ENCODE peak calls at places on chromosomes 13 and 19, in four cellular contexts. O, K, T and M are unnamed samples.

GRCh38 chr13:36571444-36571843 is 102.4 kb upstream of the SERTM1 start:
- DNase-seq in O (no peak), K (no peak), T (no peak), M (no peak)

GRCh38 chr13:41177616-41178015 is 16.8 kb downstream of the KBTBD7 start:
- DNase-seq in O (no peak), K (no peak), T (no peak), M (no peak)

GRCh38 chr13:35475131-35475959 is 1.1 kb downstream of the MAB21L1 start:
- DNase-seq in O (peak), K (peak), T (no peak), M (no peak)

GRCh38 chr13:57569981-57570380 is 61.6 kb upstream of the PCDH17 start:
- DNase-seq in O (no peak), K (no peak), T (no peak), M (no peak)

GRCh38 chr13:55062662-55063061 is 2034.0 kb downstream of the OLFM4 start:
- DNase-seq in O (no peak), K (no peak), T (no peak), M (no peak)

GRCh38 chr13:50222569-50223332 is 207.5 kb downstream of the KCNRG start:
- DNase-seq in O (peak), K (no peak), T (no peak), M (no peak)

GRCh38 chr13:45695198-45695730 is 6.9 kb upstream of the CBY2 start:
- DNase-seq in O (no peak), K (no peak), T (peak), M (no peak)

GRCh38 chr13:64453831-64454230 is 2776.3 kb downstream of the PCDH9 start:
- DNase-seq in O (peak), K (peak), T (no peak), M (no peak)

GRCh38 chr13:58437436-58437835 is 805.9 kb downstream of the PCDH17 start:
- DNase-seq in O (no peak), K (no peak), T (no peak), M (no peak)

GRCh38 chr13:44903596-44903995 is 85.7 kb downstream of the NUFIP1 start:
- DNase-seq in O (peak), K (no peak), T (no peak), M (no peak)

GRCh38 chr19:13839938-13840750 is 36.8 kb upstream of the NANOS3 start:
- DNase-seq in O (peak), K (no peak), T (no peak), M (peak)

GRCh38 chr19:18058208-18059009 is 28.3 kb downstream of the IL12RB1 start:
- DNase-seq in O (peak), K (peak), T (no peak), M (peak)

GRCh38 chr19:55247621-55248099 is 11.2 kb downstream of the PPP6R1 start:
- DNase-seq in O (no peak), K (peak), T (no peak), M (peak)

GRCh38 chr13:22489771-22490170 is 691.0 kb upstream of the SGCG start:
- DNase-seq in O (no peak), K (no peak), T (no peak), M (no peak)

GRCh38 chr13:29502391-29503008 is 93.0 kb downstream of the SLC7A1 start:
- DNase-seq in O (no peak), K (no peak), T (no peak), M (no peak)

DNA sequence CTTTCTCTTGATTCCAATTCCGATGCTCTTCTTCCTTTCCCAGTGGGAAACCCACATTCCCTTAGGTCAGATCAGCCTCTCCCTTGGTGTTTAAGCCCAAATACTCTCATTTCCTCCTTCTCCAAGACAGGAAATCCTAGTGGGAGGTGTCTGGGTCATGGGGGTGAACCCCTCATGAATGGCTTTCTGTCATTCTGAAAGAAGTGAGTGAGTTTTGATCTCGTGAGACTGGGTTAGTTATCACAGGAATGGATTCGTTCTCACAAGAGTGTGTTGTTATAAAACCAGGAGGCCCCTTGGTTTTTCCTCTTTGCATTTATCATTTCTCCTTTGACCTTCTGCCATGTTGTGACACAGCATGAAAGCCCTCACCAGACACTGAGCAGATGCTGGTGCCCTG is 76.2 kb upstream of the MTIF3 start:
- DNase-seq in O (no peak), K (no peak), T (no peak), M (no peak)
- TF ChIP-seq SMC3 in O (no peak), K (no peak), T (no peak), M (no peak)

GRCh38 chr19:1399745-1400144 is 1.6 kb downstream of the GAMT start:
- DNase-seq in O (no peak), K (no peak), T (no peak), M (no peak)

GRCh38 chr19:1401138-1401888 is at the start of gene GAMT:
- DNase-seq in O (no peak), K (peak), T (no peak), M (no peak)

GRCh38 chr19:1399079-1399478 is 2.3 kb downstream of the GAMT start:
- DNase-seq in O (no peak), K (no peak), T (no peak), M (no peak)

GRCh38 chr19:1401889-1402217 is 511 bp upstream of the GAMT start:
- DNase-seq in O (no peak), K (no peak), T (no peak), M (no peak)

DNA sequence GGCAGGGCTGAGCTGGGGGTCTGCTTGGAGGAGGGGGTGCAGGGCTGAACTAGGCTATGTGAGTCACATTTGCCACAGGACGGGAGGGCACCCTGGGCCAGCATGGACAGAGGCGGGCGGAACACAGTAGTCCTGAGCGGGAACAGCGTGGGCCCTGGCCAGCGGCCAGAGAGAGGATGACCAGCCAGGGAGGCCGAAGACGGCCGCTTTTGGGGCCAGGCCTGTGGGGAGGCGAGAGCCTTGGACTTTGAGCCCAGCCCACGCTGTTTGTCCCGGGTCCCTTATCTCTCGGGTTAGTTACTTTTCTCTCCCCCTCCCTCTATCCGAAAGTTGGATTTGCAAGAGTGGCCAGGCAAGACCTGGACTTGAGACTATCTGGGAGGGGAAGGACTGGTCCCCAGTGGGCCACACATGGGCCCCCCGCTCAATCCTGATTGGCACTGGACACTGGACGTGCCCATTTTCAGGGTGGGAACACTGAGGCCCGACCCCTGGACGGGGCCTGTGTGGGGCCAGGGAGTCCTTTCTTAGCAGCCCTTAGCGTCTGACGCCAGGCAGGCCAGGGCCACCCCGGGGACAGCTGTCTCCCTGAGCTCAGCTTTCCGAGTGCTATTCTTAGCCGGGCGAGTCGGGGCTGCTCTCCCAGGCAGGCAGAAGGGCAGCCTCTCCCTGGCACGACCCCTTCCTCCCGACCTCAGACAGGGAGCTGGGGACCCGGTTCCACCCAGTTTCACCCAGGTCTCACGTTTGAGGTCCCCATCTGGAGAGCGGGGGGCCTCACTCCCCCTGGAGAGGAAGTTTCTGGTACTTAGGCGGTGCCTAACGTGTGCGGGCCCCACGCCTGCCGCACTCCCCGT is 833 bp downstream of the GAMT start:
- DNase-seq in O (no peak), K (peak), T (no peak), M (peak)
- TF ChIP-seq SMC3 in O (no peak), K (no peak), T (no peak), M (no peak)

DNA sequence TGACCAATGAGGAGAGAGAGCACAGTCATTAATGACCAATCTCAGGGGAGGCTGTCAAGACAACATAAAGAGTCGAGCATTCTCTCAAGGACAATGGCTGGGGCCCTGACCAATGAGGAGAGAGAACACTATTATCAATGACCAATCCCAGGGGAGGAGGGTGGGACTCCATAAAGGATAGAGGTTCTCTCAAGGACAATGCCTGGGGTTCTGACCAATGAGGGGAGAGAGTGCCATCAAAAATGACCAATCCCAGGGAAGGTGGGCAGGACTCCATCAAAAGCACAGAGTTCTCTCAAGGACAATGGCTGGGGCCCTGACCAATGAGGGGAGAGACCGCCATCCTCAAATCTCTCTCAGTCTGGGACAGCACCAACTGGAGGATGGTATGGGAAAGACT is 3.3 kb upstream of the KLK11 start:
- DNase-seq in O (no peak), K (peak), T (no peak), M (no peak)
- TF ChIP-seq SMC3 in O (no peak), K (no peak), T (no peak), M (no peak)

GRCh38 chr19:52570005-52570861 is at the start of gene ZNF701:
- DNase-seq in O (peak), K (peak), T (peak), M (peak)

GRCh38 chr19:52566588-52566987 is 3.5 kb upstream of the ZNF701 start:
- DNase-seq in O (peak), K (no peak), T (no peak), M (no peak)

GRCh38 chr19:52567921-52568320 is 2.2 kb upstream of the ZNF701 start:
- DNase-seq in O (no peak), K (no peak), T (no peak), M (no peak)

GRCh38 chr19:52566121-52566520 is 4.0 kb upstream of the ZNF701 start:
- DNase-seq in O (no peak), K (no peak), T (no peak), M (no peak)
- TF ChIP-seq SMC3 in O (no peak), K (no peak), T (no peak), M (no peak)

GRCh38 chr13:48749144-48749543 is 95.4 kb downstream of the CYSLTR2 start:
- DNase-seq in O (peak), K (no peak), T (no peak), M (no peak)
- TF ChIP-seq SMC3 in O (no peak), K (no peak), T (no peak), M (no peak)